ENCODE peak calls at places on chromosomes 6 and 20, in four cellular contexts. One of them, this sample, is unnamed.

GRCh38 chr6:114272582-114272981 is 70.2 kb downstream of the HS3ST5 start:
- DNase-seq in stomach: no peak
- DNase-seq in omental fat pad: no peak
- DNase-seq in uterus: no peak
- DNase-seq in this sample: no peak

GRCh38 chr6:86782328-86782727 is 155.0 kb upstream of the HTR1E start:
- DNase-seq in omental fat pad: no peak
- DNase-seq in uterus: no peak
- DNase-seq in stomach: no peak
- DNase-seq in this sample: no peak

GRCh38 chr20:61846741-61847419 is 218.8 kb downstream of the TAF4 start:
- DNase-seq in omental fat pad: no peak
- DNase-seq in stomach: no peak
- DNase-seq in uterus: no peak
- DNase-seq in this sample: no peak

GRCh38 chr20:56629464-56630085 is 469 bp downstream of the TFAP2C start:
- DNase-seq in stomach: no peak
- DNase-seq in uterus: no peak
- DNase-seq in omental fat pad: no peak
- DNase-seq in this sample: peak

GRCh38 chr6:41427642-41428401 is 92.4 kb downstream of the NCR2 start:
- DNase-seq in omental fat pad: no peak
- DNase-seq in stomach: peak
- DNase-seq in uterus: peak
- DNase-seq in this sample: no peak

GRCh38 chr6:13633343-13633742 is 18.2 kb downstream of the NOL7 start:
- DNase-seq in omental fat pad: no peak
- DNase-seq in uterus: no peak
- DNase-seq in stomach: no peak
- DNase-seq in this sample: no peak

GRCh38 chr6:167214216-167214615 is 56.4 kb upstream of the GPR31 start:
- DNase-seq in uterus: no peak
- DNase-seq in stomach: no peak
- DNase-seq in omental fat pad: no peak
- DNase-seq in this sample: no peak

GRCh38 chr20:8829232-8829631 is 239.7 kb upstream of the PLCB4 start:
- DNase-seq in uterus: no peak
- DNase-seq in stomach: no peak
- DNase-seq in omental fat pad: no peak
- DNase-seq in this sample: no peak

GRCh38 chr20:62918830-62919229 is 7.5 kb downstream of the DIDO1 start:
- DNase-seq in omental fat pad: no peak
- DNase-seq in uterus: no peak
- DNase-seq in stomach: no peak
- DNase-seq in this sample: no peak

GRCh38 chr6:14130431-14131075 is 13.0 kb downstream of the CD83 start:
- DNase-seq in omental fat pad: no peak
- DNase-seq in uterus: no peak
- DNase-seq in stomach: no peak
- DNase-seq in this sample: no peak

GRCh38 chr20:62020935-62021701 is 44.6 kb downstream of the TAF4 start:
- DNase-seq in stomach: no peak
- DNase-seq in omental fat pad: no peak
- DNase-seq in uterus: peak
- DNase-seq in this sample: no peak

GRCh38 chr6:140441256-140441655 is 1066.8 kb upstream of the CITED2 start:
- DNase-seq in uterus: no peak
- DNase-seq in omental fat pad: peak
- DNase-seq in stomach: peak
- DNase-seq in this sample: no peak

GRCh38 chr20:20096421-20096820 is 44.1 kb downstream of the CFAP61 start:
- DNase-seq in uterus: no peak
- DNase-seq in omental fat pad: no peak
- DNase-seq in stomach: no peak
- DNase-seq in this sample: no peak

GRCh38 chr20:46562373-46563169 is 12.1 kb upstream of the OCSTAMP start:
- DNase-seq in omental fat pad: peak
- DNase-seq in uterus: peak
- DNase-seq in stomach: peak
- DNase-seq in this sample: no peak

GRCh38 chr6:25181923-25182322 is 97.3 kb upstream of the CARMIL1 start:
- DNase-seq in uterus: no peak
- DNase-seq in omental fat pad: no peak
- DNase-seq in stomach: no peak
- DNase-seq in this sample: no peak

GRCh38 chr6:14601490-14601889 is 483.9 kb downstream of the CD83 start:
- DNase-seq in omental fat pad: no peak
- DNase-seq in stomach: peak
- DNase-seq in uterus: no peak
- DNase-seq in this sample: no peak

GRCh38 chr20:61331542-61331941 is 79.5 kb downstream of the CDH4 start:
- DNase-seq in omental fat pad: no peak
- DNase-seq in uterus: no peak
- DNase-seq in stomach: no peak
- DNase-seq in this sample: no peak

GRCh38 chr6:150070236-150070860 is 1.4 kb upstream of the ULBP3 start:
- DNase-seq in stomach: no peak
- DNase-seq in uterus: no peak
- DNase-seq in omental fat pad: no peak
- DNase-seq in this sample: no peak

GRCh38 chr6:53067799-53068442 is 2.7 kb downstream of the FBXO9 start:
- DNase-seq in omental fat pad: no peak
- DNase-seq in stomach: no peak
- DNase-seq in uterus: no peak
- DNase-seq in this sample: no peak

GRCh38 chr6:14211596-14211961 is 94.0 kb downstream of the CD83 start:
- DNase-seq in uterus: peak
- DNase-seq in stomach: peak
- DNase-seq in omental fat pad: no peak
- DNase-seq in this sample: no peak

GRCh38 chr6:132494954-132495353 is 18.0 kb downstream of the STX7 start:
- DNase-seq in omental fat pad: no peak
- DNase-seq in uterus: no peak
- DNase-seq in stomach: no peak
- DNase-seq in this sample: no peak

GRCh38 chr6:41426438-41426851 is 91.0 kb downstream of the NCR2 start:
- DNase-seq in uterus: no peak
- DNase-seq in stomach: peak
- DNase-seq in omental fat pad: no peak
- DNase-seq in this sample: no peak

GRCh38 chr6:157873735-157874344 is 50.8 kb downstream of the SNX9 start:
- DNase-seq in uterus: peak
- DNase-seq in stomach: peak
- DNase-seq in omental fat pad: peak
- DNase-seq in this sample: peak

GRCh38 chr6:130852844-130853554 is 25.8 kb downstream of the SMLR1 start:
- DNase-seq in omental fat pad: no peak
- DNase-seq in stomach: no peak
- DNase-seq in uterus: no peak
- DNase-seq in this sample: no peak

GRCh38 chr6:97712751-97713150 is 429.7 kb upstream of the MMS22L start:
- DNase-seq in omental fat pad: no peak
- DNase-seq in stomach: no peak
- DNase-seq in uterus: no peak
- DNase-seq in this sample: no peak

GRCh38 chr6:41674231-41675000 is 36.1 kb downstream of the MDFI start:
- DNase-seq in uterus: no peak
- DNase-seq in omental fat pad: no peak
- DNase-seq in stomach: no peak
- DNase-seq in this sample: no peak

GRCh38 chr6:84764332-84765049 is at the start of gene TBX18:
- DNase-seq in omental fat pad: no peak
- DNase-seq in stomach: peak
- DNase-seq in uterus: peak
- DNase-seq in this sample: peak

GRCh38 chr20:35200255-35200654 is 26.2 kb upstream of the MMP24 start:
- DNase-seq in uterus: no peak
- DNase-seq in omental fat pad: no peak
- DNase-seq in stomach: no peak
- DNase-seq in this sample: no peak

GRCh38 chr6:31586596-31586995 is 519 bp downstream of the LST1 start:
- DNase-seq in stomach: no peak
- DNase-seq in uterus: no peak
- DNase-seq in omental fat pad: no peak
- DNase-seq in this sample: no peak

GRCh38 chr6:107708435-107708834 is 115.7 kb downstream of the SCML4 start:
- DNase-seq in omental fat pad: no peak
- DNase-seq in stomach: no peak
- DNase-seq in uterus: no peak
- DNase-seq in this sample: no peak

GRCh38 chr6:74814440-74814839 is 391.4 kb downstream of the COL12A1 start:
- DNase-seq in uterus: no peak
- DNase-seq in stomach: no peak
- DNase-seq in omental fat pad: no peak
- DNase-seq in this sample: no peak

GRCh38 chr6:30974488-30975252 is 8.8 kb upstream of the MUC21 start:
- DNase-seq in uterus: no peak
- DNase-seq in stomach: no peak
- DNase-seq in omental fat pad: no peak
- DNase-seq in this sample: no peak

GRCh38 chr6:44559486-44560270 is 172.2 kb downstream of the CDC5L start:
- DNase-seq in stomach: no peak
- DNase-seq in omental fat pad: no peak
- DNase-seq in uterus: no peak
- DNase-seq in this sample: no peak
- TF ChIP-seq CTCF in stomach: no peak
- TF ChIP-seq CTCF in omental fat pad: no peak
- TF ChIP-seq CTCF in uterus: no peak
- TF ChIP-seq CTCF in this sample: no peak

GRCh38 chr20:51531712-51532456 is 10.6 kb downstream of the NFATC2 start:
- DNase-seq in uterus: no peak
- DNase-seq in omental fat pad: no peak
- DNase-seq in stomach: no peak
- DNase-seq in this sample: no peak

GRCh38 chr20:51532577-51533191 is 9.8 kb downstream of the NFATC2 start:
- DNase-seq in stomach: no peak
- DNase-seq in uterus: no peak
- DNase-seq in omental fat pad: no peak
- DNase-seq in this sample: no peak

GRCh38 chr20:51534764-51535386 is 7.6 kb downstream of the NFATC2 start:
- DNase-seq in uterus: no peak
- DNase-seq in stomach: no peak
- DNase-seq in omental fat pad: no peak
- DNase-seq in this sample: no peak

GRCh38 chr20:51531141-51531710 is 11.3 kb downstream of the NFATC2 start:
- DNase-seq in uterus: no peak
- DNase-seq in omental fat pad: no peak
- DNase-seq in stomach: no peak
- DNase-seq in this sample: no peak

DNA sequence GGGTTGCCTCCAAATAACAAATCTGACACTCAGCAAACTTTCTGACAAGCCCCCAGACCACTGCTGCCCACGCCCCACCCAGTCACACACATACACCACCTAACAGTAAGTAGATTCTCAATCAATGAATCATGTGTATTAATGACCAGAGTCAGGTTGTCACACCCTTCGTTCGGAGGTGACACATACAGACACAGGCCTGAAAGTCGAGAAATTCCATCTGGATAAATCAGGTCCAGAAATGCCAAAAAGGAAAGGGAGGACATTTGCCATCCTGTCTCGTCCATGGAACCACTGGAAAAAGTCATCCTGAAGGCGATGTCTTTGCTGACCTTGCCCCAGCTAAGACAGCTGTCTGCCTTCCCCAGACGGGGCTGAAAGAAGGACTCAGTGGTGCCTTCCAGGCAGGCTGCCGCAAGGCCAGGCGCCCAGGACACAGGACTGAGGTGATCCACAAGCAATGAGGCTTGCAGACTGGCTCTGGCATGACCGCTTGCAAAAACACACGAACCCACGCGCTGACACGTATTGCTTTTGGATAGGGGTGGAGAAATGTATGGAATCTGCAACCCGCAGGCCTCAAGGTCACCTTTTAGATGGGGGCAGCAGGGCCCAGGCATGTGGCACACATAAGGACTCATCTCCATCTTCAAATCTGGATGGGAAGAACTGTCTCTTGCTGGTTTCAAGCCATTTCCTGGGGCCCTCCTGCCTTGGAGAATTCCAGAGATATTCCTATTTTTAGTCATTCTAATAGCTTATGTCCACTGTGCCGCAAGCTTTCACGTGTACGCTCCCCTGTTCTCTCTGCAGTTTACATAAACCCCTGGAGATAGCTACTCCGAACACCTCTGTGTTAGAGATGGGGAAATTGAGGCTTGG is 9.0 kb downstream of the NFATC2 start:
- DNase-seq in stomach: no peak
- DNase-seq in uterus: no peak
- DNase-seq in omental fat pad: no peak
- DNase-seq in this sample: no peak
- TF ChIP-seq CTCF in stomach: no peak
- TF ChIP-seq CTCF in uterus: no peak
- TF ChIP-seq CTCF in omental fat pad: no peak
- TF ChIP-seq CTCF in this sample: no peak

GRCh38 chr6:2162089-2162465 is 83.3 kb downstream of the GMDS start:
- DNase-seq in uterus: no peak
- DNase-seq in omental fat pad: no peak
- DNase-seq in stomach: no peak
- DNase-seq in this sample: no peak
- TF ChIP-seq CTCF in uterus: no peak
- TF ChIP-seq CTCF in omental fat pad: no peak
- TF ChIP-seq CTCF in stomach: no peak
- TF ChIP-seq CTCF in this sample: no peak

GRCh38 chr6:75852721-75853120 is 103.7 kb downstream of the MYO6 start:
- DNase-seq in stomach: no peak
- DNase-seq in omental fat pad: no peak
- DNase-seq in uterus: no peak
- DNase-seq in this sample: no peak

GRCh38 chr6:75853796-75854195 is 104.8 kb downstream of the MYO6 start:
- DNase-seq in omental fat pad: no peak
- DNase-seq in uterus: no peak
- DNase-seq in stomach: no peak
- DNase-seq in this sample: no peak

GRCh38 chr6:75850026-75850385 is 101.0 kb downstream of the MYO6 start:
- DNase-seq in stomach: no peak
- DNase-seq in uterus: no peak
- DNase-seq in omental fat pad: no peak
- DNase-seq in this sample: no peak

GRCh38 chr6:75856902-75857301 is 107.9 kb downstream of the MYO6 start:
- DNase-seq in omental fat pad: no peak
- DNase-seq in stomach: no peak
- DNase-seq in uterus: no peak
- DNase-seq in this sample: no peak

DNA sequence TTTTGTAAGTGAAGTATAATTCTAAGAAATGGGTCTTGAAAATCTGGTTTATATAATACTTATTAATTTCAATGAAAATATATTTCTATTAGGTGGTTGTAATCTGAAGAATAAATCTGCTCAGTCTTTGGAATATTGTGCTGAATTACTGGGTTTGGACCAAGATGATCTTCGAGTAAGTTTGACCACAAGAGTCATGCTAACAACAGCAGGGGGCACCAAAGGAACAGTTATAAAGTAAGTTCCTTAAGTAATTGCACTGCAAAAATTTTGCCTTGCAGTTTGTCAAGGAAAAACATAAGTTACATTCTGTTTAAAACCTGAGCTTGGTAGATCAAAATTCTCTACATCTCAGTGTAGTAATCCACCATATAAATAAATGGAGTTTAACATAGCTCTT is 106.0 kb downstream of the MYO6 start:
- DNase-seq in omental fat pad: no peak
- DNase-seq in uterus: no peak
- DNase-seq in stomach: peak
- DNase-seq in this sample: no peak
- TF ChIP-seq CTCF in omental fat pad: no peak
- TF ChIP-seq CTCF in uterus: no peak
- TF ChIP-seq CTCF in stomach: no peak
- TF ChIP-seq CTCF in this sample: peak

GRCh38 chr6:138800377-138801150 is 4.7 kb downstream of the ECT2L start:
- DNase-seq in uterus: no peak
- DNase-seq in omental fat pad: no peak
- DNase-seq in stomach: no peak
- DNase-seq in this sample: no peak
- TF ChIP-seq CTCF in uterus: no peak
- TF ChIP-seq CTCF in omental fat pad: no peak
- TF ChIP-seq CTCF in stomach: no peak
- TF ChIP-seq CTCF in this sample: no peak

This sample was measured in osteocyte.